ENCODE peak calls at places on chromosomes 4 and X, in six cellular contexts. T, B, S, C, A and J are unnamed samples.

GRCh38 chr4:105150511-105150910 is 3.8 kb downstream of the TET2 start:
- DNase-seq in T (no peak), B (no peak), S (no peak), C (no peak), A (no peak), J (no peak)

GRCh38 chr4:141711211-141711610 is 74.8 kb downstream of the IL15 start:
- DNase-seq in T (peak), B (no peak), S (peak), C (no peak), A (no peak), J (peak)

GRCh38 chr4:175091649-175092048 is 173.5 kb downstream of the ADAM29 start:
- DNase-seq in T (no peak), B (no peak), S (no peak), C (no peak), A (no peak), J (no peak)

GRCh38 chr4:17721496-17722360 is 59.7 kb downstream of the FAM184B start:
- DNase-seq in T (no peak), B (no peak), S (no peak), C (no peak), A (peak), J (no peak)

GRCh38 chr4:59925290-59925689 is 1274.8 kb upstream of the ADGRL3 start:
- DNase-seq in T (no peak), B (no peak), S (no peak), C (no peak), A (no peak), J (no peak)

GRCh38 chr4:126051709-126052424 is 737.1 kb downstream of the FAT4 start:
- DNase-seq in T (no peak), B (no peak), S (no peak), C (no peak), A (no peak), J (peak)

GRCh38 chr4:139532951-139533350 is 23.1 kb downstream of the SETD7 start:
- DNase-seq in T (no peak), B (no peak), S (no peak), C (no peak), A (no peak), J (no peak)

GRCh38 chrX:68114573-68115199 is 318.6 kb downstream of the OPHN1 start:
- DNase-seq in T (peak), B (no peak), S (peak), C (no peak), A (no peak), J (no peak)

GRCh38 chr4:173494013-173494970 is 35.7 kb downstream of the HAND2 start:
- DNase-seq in T (peak), B (peak), S (peak), C (peak), A (peak), J (peak)

GRCh38 chr4:109434007-109434792 is 585 bp downstream of the SEC24B start:
- DNase-seq in T (peak), B (peak), S (peak), C (peak), A (peak), J (peak)

GRCh38 chr4:185215261-185215660 is 5.9 kb downstream of the SNX25 start:
- DNase-seq in T (no peak), B (no peak), S (no peak), C (no peak), A (no peak), J (no peak)

GRCh38 chr4:2462992-2463762 is 5.7 kb upstream of the RNF4 start:
- DNase-seq in T (no peak), B (no peak), S (no peak), C (no peak), A (no peak), J (no peak)

GRCh38 chr4:8335848-8336247 is 66.3 kb downstream of the HTRA3 start:
- DNase-seq in T (no peak), B (no peak), S (no peak), C (no peak), A (no peak), J (no peak)

GRCh38 chrX:30875957-30876356 is 13.1 kb downstream of the TAB3 start:
- DNase-seq in T (no peak), B (no peak), S (peak), C (peak), A (no peak), J (peak)

GRCh38 chrX:71475906-71476305 is 57.0 kb upstream of the OGT start:
- DNase-seq in T (no peak), B (no peak), S (no peak), C (no peak), A (no peak), J (no peak)

GRCh38 chr4:119118397-119118796 is 17.2 kb upstream of the MYOZ2 start:
- DNase-seq in T (no peak), B (no peak), S (no peak), C (no peak), A (no peak), J (peak)

GRCh38 chr4:185143596-185143969 is 517 bp downstream of the SLC25A4 start:
- DNase-seq in T (no peak), B (no peak), S (peak), C (peak), A (no peak), J (peak)

GRCh38 chr4:103030791-103031190 is 11.3 kb upstream of the SLC9B1 start:
- DNase-seq in T (no peak), B (no peak), S (no peak), C (no peak), A (no peak), J (no peak)

GRCh38 chr4:112823141-112823540 is 186.2 kb downstream of the LARP7 start:
- DNase-seq in T (no peak), B (no peak), S (no peak), C (no peak), A (no peak), J (no peak)

GRCh38 chr4:81142744-81143143 is 72.3 kb downstream of the PRKG2 start:
- DNase-seq in T (no peak), B (no peak), S (no peak), C (no peak), A (no peak), J (no peak)

GRCh38 chrX:40996886-40997530 is 88.2 kb upstream of the USP9X start:
- DNase-seq in T (peak), B (no peak), S (peak), C (peak), A (no peak), J (peak)

GRCh38 chr4:4985844-4986243 is 33.4 kb downstream of the CYTL1 start:
- DNase-seq in T (peak), B (no peak), S (peak), C (no peak), A (no peak), J (no peak)

GRCh38 chr4:56288663-56289062 is 98.6 kb downstream of the AASDH start:
- DNase-seq in T (no peak), B (no peak), S (no peak), C (no peak), A (no peak), J (peak)

GRCh38 chrX:136354201-136354600 is 53.4 kb downstream of the ADGRG4 start:
- DNase-seq in T (no peak), B (no peak), S (no peak), C (no peak), A (no peak), J (no peak)

GRCh38 chr4:82898322-82899243 is 2.0 kb upstream of the THAP9 start:
- DNase-seq in T (peak), B (no peak), S (peak), C (no peak), A (no peak), J (peak)

GRCh38 chr4:179858221-179858620 is 2385.0 kb upstream of the TENM3 start:
- DNase-seq in T (no peak), B (no peak), S (no peak), C (no peak), A (no peak), J (no peak)

GRCh38 chrX:129934952-129935351 is 29.0 kb downstream of the UTP14A start:
- DNase-seq in T (no peak), B (no peak), S (no peak), C (no peak), A (no peak), J (no peak)

GRCh38 chr4:122086338-122086737 is 65.8 kb upstream of the BLTP1 start:
- DNase-seq in T (no peak), B (no peak), S (no peak), C (no peak), A (no peak), J (no peak)

GRCh38 chrX:2462780-2463179 is 38.0 kb downstream of the DHRSX start:
- DNase-seq in T (no peak), B (no peak), S (no peak), C (no peak), A (no peak), J (no peak)
- TF ChIP-seq JUN in T (no peak), B (no peak), S (no peak), C (no peak), A (no peak), J (no peak)

GRCh38 chr4:153490985-153491483 is 24.9 kb downstream of the TMEM131L start:
- DNase-seq in T (no peak), B (no peak), S (no peak), C (no peak), A (no peak), J (no peak)

GRCh38 chr4:153488006-153488718 is 22.0 kb downstream of the TMEM131L start:
- DNase-seq in T (no peak), B (no peak), S (no peak), C (no peak), A (peak), J (peak)

GRCh38 chr4:153486281-153487151 is 20.4 kb downstream of the TMEM131L start:
- DNase-seq in T (no peak), B (peak), S (peak), C (peak), A (no peak), J (peak)

GRCh38 chr4:153489856-153490558 is 23.8 kb downstream of the TMEM131L start:
- DNase-seq in T (no peak), B (no peak), S (no peak), C (no peak), A (no peak), J (peak)

DNA sequence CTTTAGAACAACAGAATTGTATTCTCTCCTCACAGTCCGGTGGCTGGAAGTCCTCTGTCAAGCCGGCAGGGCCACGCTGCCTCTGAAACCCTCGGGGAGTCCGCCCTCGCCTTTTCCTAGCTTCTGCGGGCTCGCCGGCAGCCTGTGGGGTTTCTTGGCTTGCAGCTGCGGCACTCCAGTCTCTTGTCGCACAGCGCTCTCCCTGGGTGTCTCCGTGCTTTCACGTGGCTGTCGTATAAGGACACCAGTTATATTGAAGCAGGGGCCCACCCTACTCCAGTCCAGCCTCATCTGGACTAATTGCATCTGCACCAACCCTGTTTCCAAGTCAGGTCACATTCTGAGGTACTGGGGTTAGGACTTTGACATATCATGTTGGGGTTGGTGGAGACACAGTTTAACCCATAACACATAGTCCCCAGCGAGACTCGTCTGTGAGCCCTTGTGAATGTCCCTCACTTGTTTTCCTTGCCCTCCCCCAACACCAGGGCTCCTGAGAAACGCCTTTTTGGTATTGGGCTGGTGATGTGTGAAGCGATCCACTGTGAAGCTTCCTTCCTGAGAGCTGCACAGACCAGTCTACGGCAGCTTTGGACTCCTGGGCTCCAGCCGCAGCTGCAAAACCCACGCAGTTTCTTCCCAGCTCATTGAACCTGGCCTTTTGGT is 22.7 kb downstream of the TMEM131L start:
- DNase-seq in T (no peak), B (peak), S (no peak), C (no peak), A (no peak), J (no peak)
- TF ChIP-seq JUN in T (no peak), B (no peak), S (no peak), C (no peak), A (no peak), J (no peak)

GRCh38 chrX:118632862-118633261 is 94.5 kb upstream of the IL13RA1 start:
- DNase-seq in T (no peak), B (no peak), S (no peak), C (no peak), A (no peak), J (no peak)
- TF ChIP-seq JUN in T (no peak), B (no peak), S (no peak), C (no peak), A (no peak), J (no peak)

GRCh38 chr4:67130411-67130810 is 414.9 kb downstream of the CENPC start:
- DNase-seq in T (no peak), B (no peak), S (no peak), C (no peak), A (no peak), J (no peak)

GRCh38 chr4:67131224-67131623 is 414.1 kb downstream of the CENPC start:
- DNase-seq in T (no peak), B (no peak), S (no peak), C (no peak), A (no peak), J (no peak)

GRCh38 chr4:67134616-67135015 is 410.7 kb downstream of the CENPC start:
- DNase-seq in T (no peak), B (no peak), S (no peak), C (no peak), A (no peak), J (peak)
- TF ChIP-seq JUN in T (no peak), B (no peak), S (no peak), C (no peak), A (no peak), J (no peak)

DNA sequence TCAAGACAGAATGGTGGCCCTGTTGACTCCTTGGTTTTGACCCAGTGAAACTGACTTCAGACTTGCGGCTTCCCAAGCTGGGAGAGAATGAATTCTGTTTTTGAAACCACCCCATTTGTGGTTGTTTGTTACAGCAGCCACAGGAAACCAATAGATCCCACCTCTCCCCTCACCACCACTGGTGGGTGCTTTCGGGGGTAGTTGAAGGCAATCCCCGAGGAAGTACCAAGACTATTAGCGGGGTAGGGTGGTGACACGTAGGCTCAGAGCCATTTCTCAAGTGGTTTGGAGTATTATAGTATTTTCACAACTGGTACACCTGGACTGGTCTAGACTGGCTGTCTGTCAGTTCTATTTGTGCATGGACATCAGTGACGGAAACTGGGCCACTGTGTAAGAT is 189.1 kb upstream of the RBPJ start:
- DNase-seq in T (no peak), B (no peak), S (no peak), C (no peak), A (no peak), J (no peak)
- TF ChIP-seq JUN in T (no peak), B (no peak), S (no peak), C (no peak), A (no peak), J (no peak)

GRCh38 chr4:107248571-107248970 is 212.5 kb upstream of the DKK2 start:
- DNase-seq in T (no peak), B (no peak), S (no peak), C (no peak), A (no peak), J (no peak)

GRCh38 chr4:107252621-107253020 is 216.5 kb upstream of the DKK2 start:
- DNase-seq in T (no peak), B (no peak), S (no peak), C (no peak), A (no peak), J (no peak)

GRCh38 chr4:107243141-107243779 is 207.1 kb upstream of the DKK2 start:
- DNase-seq in T (no peak), B (no peak), S (no peak), C (no peak), A (no peak), J (no peak)

GRCh38 chr4:107253090-107253489 is 217.0 kb upstream of the DKK2 start:
- DNase-seq in T (no peak), B (no peak), S (no peak), C (no peak), A (no peak), J (no peak)

DNA sequence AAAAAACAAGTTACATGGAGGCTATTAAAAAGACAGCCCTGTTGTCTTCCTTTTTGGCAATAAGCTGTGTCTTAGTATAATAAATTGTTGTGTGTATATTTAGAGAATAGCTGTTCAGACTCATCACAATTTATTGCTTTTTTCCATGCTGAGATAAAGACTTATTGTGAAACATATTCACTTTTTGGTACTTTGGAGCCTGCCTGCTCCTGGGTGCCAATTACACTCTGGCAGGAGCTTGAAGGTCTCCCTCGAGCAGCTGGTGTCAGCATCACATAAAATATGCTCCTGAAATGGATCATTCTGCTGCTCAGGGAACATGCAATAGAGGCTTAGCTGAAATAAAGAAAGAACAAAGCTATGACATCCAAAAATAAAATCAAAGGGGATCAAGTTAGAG is 211.6 kb upstream of the DKK2 start:
- DNase-seq in T (no peak), B (no peak), S (no peak), C (no peak), A (no peak), J (no peak)
- TF ChIP-seq JUN in T (no peak), B (no peak), S (no peak), C (no peak), A (no peak), J (no peak)

DNA sequence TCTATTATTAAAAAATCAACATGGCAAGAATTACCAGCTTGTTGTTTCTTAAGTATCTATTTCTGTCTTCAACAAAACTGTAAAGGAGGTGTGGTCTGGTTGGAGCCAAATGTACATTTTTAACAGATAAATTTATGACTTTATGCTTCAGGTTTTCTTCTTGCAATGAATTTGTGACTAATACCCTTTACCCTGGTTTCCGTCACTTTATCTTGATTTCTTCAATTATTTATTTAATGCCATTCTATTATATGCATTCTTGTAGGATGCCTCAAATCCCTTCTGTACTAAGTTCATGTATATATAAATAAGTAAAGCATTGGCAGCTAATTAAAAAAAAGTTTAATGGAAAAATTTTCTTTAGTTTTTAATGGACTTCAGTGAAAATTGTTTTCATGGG is 41.5 kb upstream of the ANXA3 start:
- DNase-seq in T (no peak), B (no peak), S (no peak), C (no peak), A (no peak), J (no peak)
- TF ChIP-seq JUN in T (no peak), B (no peak), S (no peak), C (no peak), A (no peak), J (no peak)

GRCh38 chrX:100720301-100720700 is 11.6 kb downstream of the SYTL4 start:
- DNase-seq in T (no peak), B (no peak), S (no peak), C (no peak), A (no peak), J (no peak)
- TF ChIP-seq JUN in T (no peak), B (no peak), S (no peak), C (no peak), A (no peak), J (no peak)

GRCh38 chr4:145580906-145581305 is 38.3 kb upstream of the MMAA start:
- DNase-seq in T (no peak), B (no peak), S (peak), C (no peak), A (no peak), J (no peak)
- TF ChIP-seq JUN in T (no peak), B (no peak), S (no peak), C (no peak), A (no peak), J (no peak)

GRCh38 chr4:101355767-101356702 is 8.7 kb upstream of the PPP3CA start:
- DNase-seq in T (no peak), B (no peak), S (peak), C (peak), A (no peak), J (peak)

GRCh38 chr4:101355246-101355645 is 7.9 kb upstream of the PPP3CA start:
- DNase-seq in T (no peak), B (no peak), S (no peak), C (no peak), A (no peak), J (no peak)

GRCh38 chr4:101357751-101358150 is 10.4 kb upstream of the PPP3CA start:
- DNase-seq in T (no peak), B (no peak), S (no peak), C (no peak), A (no peak), J (no peak)

GRCh38 chr4:101356928-101357327 is 9.6 kb upstream of the PPP3CA start:
- DNase-seq in T (no peak), B (no peak), S (peak), C (peak), A (no peak), J (peak)
- TF ChIP-seq JUN in T (no peak), B (no peak), S (no peak), C (no peak), A (no peak), J (peak)